ENCODE peak calls at places on chromosomes 6 and 20, in seven cellular contexts. B is H1, W is K562, N is GM12891, U is GM12878, X is HepG2, M is SK-N-SH. E is an unnamed sample.

GRCh38 chr20:10902836-10903410 is 229.1 kb upstream of the JAG1 start:
- DNase-seq in B (no peak), W (no peak), N (no peak), U (no peak), X (no peak), M (no peak), E (no peak)

GRCh38 chr6:33905081-33905609 is 101.3 kb upstream of the MLN start:
- DNase-seq in B (no peak), W (peak), N (peak), U (peak), X (no peak), M (no peak), E (no peak)

GRCh38 chr6:20918868-20919267 is 384.6 kb downstream of the CDKAL1 start:
- DNase-seq in B (no peak), W (no peak), N (no peak), U (no peak), X (no peak), M (no peak), E (peak)

GRCh38 chr6:7727150-7727950 is 1.5 kb downstream of the BMP6 start:
- DNase-seq in B (peak), W (no peak), N (peak), U (no peak), X (no peak), M (peak), E (peak)

GRCh38 chr6:151757506-151757955 is 50.0 kb upstream of the ESR1 start:
- DNase-seq in B (no peak), W (no peak), N (peak), U (peak), X (peak), M (no peak), E (peak)

GRCh38 chr6:165805604-165806003 is 142.6 kb upstream of the PDE10A start:
- DNase-seq in B (peak), W (no peak), N (no peak), U (no peak), X (no peak), M (no peak), E (no peak)

GRCh38 chr6:12334524-12335130 is 44.5 kb downstream of the EDN1 start:
- DNase-seq in B (peak), W (no peak), N (no peak), U (no peak), X (no peak), M (no peak), E (no peak)

GRCh38 chr6:156916108-156916801 is 139.1 kb downstream of the ARID1B start:
- DNase-seq in B (no peak), W (no peak), N (no peak), U (no peak), X (no peak), M (no peak), E (peak)

GRCh38 chr6:148817689-148818088 is 70.9 kb downstream of the UST start:
- DNase-seq in B (no peak), W (no peak), N (no peak), U (no peak), X (no peak), M (no peak), E (no peak)

GRCh38 chr20:25695532-25696383 is 895 bp downstream of the ZNF337 start:
- DNase-seq in B (no peak), W (peak), N (no peak), U (no peak), X (no peak), M (no peak), E (no peak)

GRCh38 chr6:113595921-113596376 is 261.2 kb upstream of the MARCKS start:
- DNase-seq in B (no peak), W (no peak), N (no peak), U (no peak), X (no peak), M (no peak), E (no peak)

GRCh38 chr6:136343275-136343674 is 53.6 kb upstream of the BCLAF1 start:
- DNase-seq in B (no peak), W (no peak), N (no peak), U (no peak), X (no peak), M (no peak), E (no peak)

GRCh38 chr20:58710481-58711265 is 18.1 kb downstream of the NPEPL1 start:
- DNase-seq in B (peak), W (no peak), N (no peak), U (no peak), X (no peak), M (peak), E (no peak)

GRCh38 chr6:140071601-140072062 is 697.2 kb upstream of the CITED2 start:
- DNase-seq in B (no peak), W (no peak), N (no peak), U (peak), X (no peak), M (no peak), E (no peak)

GRCh38 chr6:105028898-105029297 is 72.0 kb downstream of the LIN28B start:
- DNase-seq in B (no peak), W (no peak), N (no peak), U (no peak), X (no peak), M (no peak), E (no peak)

GRCh38 chr6:46651766-46652165 is 852 bp downstream of the CYP39A1 start:
- DNase-seq in B (no peak), W (no peak), N (no peak), U (no peak), X (no peak), M (no peak), E (no peak)

GRCh38 chr6:46652232-46652602 is 401 bp downstream of the CYP39A1 start:
- DNase-seq in B (no peak), W (no peak), N (no peak), U (no peak), X (no peak), M (no peak), E (no peak)

GRCh38 chr6:46651006-46651405 is 1.6 kb downstream of the CYP39A1 start:
- DNase-seq in B (no peak), W (no peak), N (no peak), U (no peak), X (no peak), M (no peak), E (no peak)

GRCh38 chr6:46645265-46645664 is 7.4 kb downstream of the CYP39A1 start:
- DNase-seq in B (no peak), W (no peak), N (no peak), U (no peak), X (no peak), M (no peak), E (no peak)

GRCh38 chr6:46648869-46649488 is 3.6 kb downstream of the CYP39A1 start:
- DNase-seq in B (no peak), W (no peak), N (no peak), U (no peak), X (peak), M (no peak), E (no peak)
- TF ChIP-seq POLR2AphosphoS5 in B (no peak), W (no peak), N (no peak), U (no peak), X (no peak), M (no peak), E (no peak)

GRCh38 chr6:38184041-38184779 is 364.7 kb downstream of the ZFAND3 start:
- DNase-seq in B (peak), W (no peak), N (no peak), U (no peak), X (no peak), M (no peak), E (no peak)
- TF ChIP-seq TAF1 in B (no peak), W (no peak), N (no peak), U (no peak), X (no peak), M (no peak), E (no peak)

GRCh38 chr6:154457046-154457713 is 53.3 kb downstream of the CNKSR3 start:
- DNase-seq in B (no peak), W (no peak), N (no peak), U (no peak), X (no peak), M (no peak), E (no peak)
- TF ChIP-seq POLR2AphosphoS5 in B (no peak), W (no peak), N (no peak), U (no peak), X (no peak), M (no peak), E (no peak)

DNA sequence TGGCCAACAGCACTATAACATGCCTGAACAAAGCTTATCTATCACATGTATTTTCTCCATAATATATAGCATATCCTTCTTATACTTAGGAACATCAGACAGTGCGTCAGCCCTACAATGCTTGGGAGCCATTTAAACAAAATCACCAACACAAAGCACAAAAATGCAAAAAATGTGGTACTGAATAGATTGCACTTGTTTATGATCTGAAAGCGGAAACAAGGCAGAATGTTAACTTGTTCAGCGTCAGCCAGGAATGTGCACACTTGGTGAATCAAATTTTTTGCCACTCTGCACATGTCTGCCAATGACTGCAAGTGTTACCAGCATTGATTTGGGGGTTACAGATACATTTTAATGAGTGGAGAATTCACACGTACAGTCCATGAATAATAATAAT is 14.8 kb downstream of the SLC35A1 start:
- DNase-seq in B (no peak), W (no peak), N (no peak), U (no peak), X (no peak), M (no peak), E (no peak)
- TF ChIP-seq TAF1 in B (no peak), W (no peak), N (no peak), U (no peak), X (no peak), M (no peak), E (no peak)

GRCh38 chr20:47773381-47773786 is 11.9 kb downstream of the SULF2 start:
- DNase-seq in B (no peak), W (no peak), N (no peak), U (no peak), X (no peak), M (no peak), E (no peak)
- TF ChIP-seq POLR2AphosphoS5 in B (no peak), W (no peak), N (no peak), U (no peak), X (no peak), M (no peak), E (no peak)

DNA sequence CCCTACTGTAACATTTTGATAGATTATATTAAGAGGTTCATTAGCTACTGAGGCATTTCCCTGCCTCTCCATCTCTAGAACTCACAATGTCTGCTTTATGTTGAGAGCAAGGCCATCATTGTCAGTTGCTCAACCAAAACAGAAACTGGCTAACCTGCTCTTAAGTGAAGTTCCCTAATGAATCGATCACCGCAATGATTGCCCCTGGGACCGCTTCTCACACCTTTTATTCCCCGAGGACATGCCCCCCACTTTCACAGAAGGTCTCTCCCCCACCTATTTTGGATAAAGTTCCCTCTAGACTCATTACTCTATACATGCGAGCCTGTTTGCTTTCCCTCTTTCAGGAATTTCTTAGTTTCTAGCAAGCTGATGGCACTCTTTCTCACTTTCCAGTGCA is 108.8 kb downstream of the FAM217A start:
- DNase-seq in B (no peak), W (no peak), N (no peak), U (no peak), X (no peak), M (no peak), E (no peak)
- TF ChIP-seq TAF1 in B (no peak), W (no peak), N (no peak), U (no peak), X (no peak), M (no peak), E (no peak)

GRCh38 chr6:57329933-57330332 is 12.5 kb downstream of the PRIM2 start:
- DNase-seq in B (no peak), W (no peak), N (no peak), U (no peak), X (no peak), M (no peak), E (no peak)

GRCh38 chr6:57327311-57327710 is 9.9 kb downstream of the PRIM2 start:
- DNase-seq in B (no peak), W (no peak), N (no peak), U (no peak), X (no peak), M (no peak), E (no peak)

GRCh38 chr6:57328074-57328473 is 10.6 kb downstream of the PRIM2 start:
- DNase-seq in B (no peak), W (no peak), N (no peak), U (no peak), X (no peak), M (no peak), E (no peak)

GRCh38 chr6:57324538-57324937 is 7.1 kb downstream of the PRIM2 start:
- DNase-seq in B (no peak), W (peak), N (no peak), U (no peak), X (no peak), M (no peak), E (no peak)
- TF ChIP-seq POLR2AphosphoS5 in B (no peak), W (no peak), N (no peak), U (no peak), X (no peak), M (no peak), E (no peak)

GRCh38 chr20:8172191-8172590 is 40.1 kb downstream of the PLCB1 start:
- DNase-seq in B (no peak), W (no peak), N (no peak), U (no peak), X (peak), M (no peak), E (no peak)
- TF ChIP-seq TAF1 in B (no peak), W (no peak), N (no peak), U (no peak), X (no peak), M (no peak), E (no peak)